ENCODE peak calls at places on chromosomes 3 and 15, in ten cellular contexts. A is breast epithelium, T is stomach, E is HCT116, V is K562, F is vagina, U is GM12892, K is transverse colon, Y is GM23338, G is esophagus muscularis mucosa. L is an unnamed sample.

GRCh38 chr3:88418219-88418618 is 268.5 kb downstream of the C3orf38 start:
- DNase-seq in Y (no peak), G (no peak), U (no peak), T (no peak), E (no peak), F (no peak), V (no peak), K (no peak), A (no peak), L (no peak)

GRCh38 chr3:17320266-17320665 is 422.2 kb downstream of the TBC1D5 start:
- DNase-seq in A (no peak), F (no peak), U (no peak), T (no peak), G (no peak), Y (no peak), E (no peak), V (no peak), K (no peak), L (no peak)

GRCh38 chr3:19543212-19543841 is 390.7 kb downstream of the EFHB start:
- DNase-seq in T (no peak), G (no peak), Y (peak; percentile 76), K (no peak), E (peak; percentile 1), A (no peak), U (no peak), V (no peak), F (no peak), L (peak; percentile 8)

GRCh38 chr3:49238274-49239127 is 38.5 kb downstream of the C3orf62 start:
- DNase-seq in A (no peak), K (peak; percentile 33), F (peak; percentile 90), V (peak; percentile 48), G (peak; percentile 93), U (no peak), E (no peak), Y (no peak), T (peak; percentile 25), L (no peak)

GRCh38 chr3:134445631-134446030 is 40.2 kb downstream of the ANAPC13 start:
- DNase-seq in Y (no peak), U (no peak), F (no peak), V (no peak), E (no peak), K (no peak), A (no peak), G (no peak), T (no peak), L (no peak)

GRCh38 chr3:29441422-29441821 is 160.6 kb downstream of the RBMS3 start:
- DNase-seq in A (no peak), G (no peak), F (no peak), T (no peak), Y (no peak), U (no peak), K (no peak), V (no peak), E (no peak), L (no peak)

GRCh38 chr3:44099566-44100297 is 142.0 kb upstream of the TOPAZ1 start:
- DNase-seq in G (peak; percentile 91), U (no peak), Y (no peak), E (no peak), F (no peak), V (no peak), A (no peak), T (no peak), K (no peak), L (no peak)

GRCh38 chr3:178129109-178129508 is 407.1 kb upstream of the KCNMB2 start:
- DNase-seq in T (no peak), A (no peak), G (no peak), V (no peak), Y (no peak), U (no peak), E (no peak), K (no peak), F (no peak), L (no peak)

GRCh38 chr3:20141841-20142240 is 44.2 kb downstream of the SGO1 start:
- DNase-seq in E (no peak), V (no peak), T (no peak), Y (peak; percentile 48), U (no peak), F (no peak), K (no peak), G (no peak), A (no peak), L (no peak)

GRCh38 chr3:106326941-106327765 is 458.3 kb upstream of the CBLB start:
- DNase-seq in A (no peak), V (no peak), T (no peak), G (no peak), U (no peak), E (no peak), K (no peak), Y (no peak), F (no peak), L (no peak)

GRCh38 chr3:109177888-109178287 is 41.4 kb downstream of the C3orf85 start:
- DNase-seq in K (no peak), E (no peak), U (no peak), A (no peak), F (no peak), T (no peak), Y (no peak), G (no peak), V (no peak), L (no peak)

GRCh38 chr3:133777807-133778568 is 27.6 kb upstream of the SRPRB start:
- DNase-seq in E (no peak), Y (no peak), K (no peak), U (no peak), A (no peak), T (no peak), F (no peak), V (no peak), G (no peak), L (no peak)

GRCh38 chr15:55770261-55770660 is 27.3 kb upstream of the PRTG start:
- DNase-seq in G (no peak), K (no peak), V (no peak), Y (no peak), A (no peak), E (no peak), U (no peak), T (no peak), F (no peak), L (no peak)

GRCh38 chr3:188900421-188900941 is 271.3 kb upstream of the TPRG1 start:
- DNase-seq in G (no peak), E (peak; percentile 69), F (no peak), A (peak; percentile 29), K (no peak), U (no peak), Y (no peak), T (no peak), V (no peak), L (peak; percentile 77)

GRCh38 chr3:8443829-8444791 is 57.5 kb upstream of the LMCD1 start:
- DNase-seq in F (no peak), E (peak; percentile 63), G (no peak), T (peak; percentile 94), U (no peak), K (peak; percentile 88), Y (peak; percentile 90), A (peak; percentile 94), V (no peak), L (peak; percentile 93)

GRCh38 chr3:187228740-187229139 is 31.5 kb downstream of the RTP1 start:
- DNase-seq in F (no peak), G (no peak), U (no peak), V (no peak), E (no peak), K (no peak), T (no peak), A (no peak), Y (no peak), L (no peak)

GRCh38 chr3:135531996-135532395 is 433.5 kb upstream of the PPP2R3A start:
- DNase-seq in F (no peak), V (no peak), T (no peak), A (no peak), G (peak; percentile 12), E (no peak), K (peak; percentile 33), U (no peak), Y (no peak), L (no peak)
- TF ChIP-seq POLR2AphosphoS5 in F (no peak), V (no peak), T (no peak), A (no peak), G (no peak), E (no peak), K (no peak), U (no peak), Y (no peak), L (no peak)

DNA sequence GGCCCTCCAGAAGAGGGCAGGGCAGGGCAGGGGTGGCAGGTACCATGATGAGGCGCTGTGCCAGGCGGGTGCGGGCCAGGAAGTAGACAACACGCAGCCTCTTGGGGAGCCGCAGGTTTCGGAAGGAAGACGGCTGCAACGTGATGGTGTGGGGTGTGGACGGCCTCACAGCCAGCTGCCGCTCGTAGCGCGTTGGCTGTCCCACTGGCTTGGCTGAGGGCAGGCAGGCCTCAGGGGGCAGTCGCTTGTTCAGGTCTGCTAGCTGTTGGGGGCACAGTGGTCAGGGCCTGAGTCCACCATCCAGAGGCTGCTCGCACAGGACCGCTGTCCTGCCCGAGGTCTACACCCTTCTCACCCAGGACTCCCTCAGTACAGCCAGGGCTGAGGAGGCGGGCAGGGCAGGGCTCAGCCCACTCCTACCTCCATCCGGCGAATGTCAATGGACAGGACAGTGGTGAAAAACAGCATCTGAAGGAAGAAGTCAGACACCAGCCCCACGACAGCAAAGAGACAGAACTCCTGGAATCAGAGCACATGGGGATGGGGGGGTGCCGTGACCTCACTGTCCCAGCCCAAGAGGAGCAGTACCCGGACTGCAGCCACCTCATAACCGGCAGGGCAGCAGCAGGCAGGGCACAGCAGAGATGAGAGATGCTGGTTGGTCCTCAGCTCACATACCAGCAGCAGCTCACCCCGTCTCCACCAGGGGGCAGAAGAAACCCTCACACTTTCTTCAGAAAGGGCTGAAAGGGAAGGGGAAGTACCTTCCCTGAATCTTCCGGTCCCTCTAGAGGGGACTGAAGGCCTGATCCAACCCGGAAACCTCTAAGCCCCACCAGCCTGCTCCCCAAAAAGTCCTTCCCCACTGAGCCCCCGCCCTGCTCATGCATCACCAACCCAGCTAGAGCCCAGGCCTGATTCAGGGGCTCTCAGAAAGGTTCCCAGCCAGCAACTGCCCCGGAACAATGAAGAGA is 40.0 kb downstream of the PTPN23 start:
- DNase-seq in K (peak; percentile 93), A (peak; percentile 84), T (peak; percentile 91), Y (peak; percentile 95), F (no peak), G (peak; percentile 96), E (peak; percentile 70), V (peak; percentile 90), U (peak; percentile 91), L (peak; percentile 77)
- TF ChIP-seq POLR2AphosphoS5 in K (no peak), A (peak; percentile 22), T (no peak), Y (no peak), F (peak; percentile 53), G (peak; percentile 12), E (no peak), V (no peak), U (no peak), L (no peak)

DNA sequence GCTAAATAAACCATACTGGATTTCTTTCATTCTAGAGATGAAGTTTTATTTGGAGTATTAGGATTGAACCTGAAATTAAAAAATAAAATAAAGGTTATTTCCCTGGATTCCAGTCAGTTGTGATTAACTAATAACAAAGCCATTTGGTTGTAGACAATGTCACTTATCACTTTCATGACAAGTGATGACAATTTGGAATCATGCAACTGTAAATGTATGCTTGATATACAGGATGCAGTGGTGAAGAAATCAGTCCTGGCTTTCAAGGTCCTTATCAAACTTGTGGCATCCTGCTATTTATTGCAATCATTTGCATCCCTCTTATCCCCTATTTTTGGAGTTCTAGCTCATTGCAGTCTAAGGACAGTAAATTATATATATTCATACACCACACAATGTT is 425.2 kb downstream of the CHL1 start:
- DNase-seq in K (no peak), E (no peak), G (no peak), T (no peak), U (no peak), V (no peak), A (no peak), F (no peak), Y (no peak), L (no peak)
- TF ChIP-seq POLR2AphosphoS5 in K (no peak), E (no peak), G (no peak), T (no peak), U (no peak), V (no peak), A (no peak), F (no peak), Y (no peak), L (no peak)

GRCh38 chr15:87144775-87145174 is 1065.1 kb downstream of the AGBL1 start:
- DNase-seq in G (no peak), K (no peak), T (no peak), E (no peak), V (no peak), U (no peak), A (no peak), F (no peak), Y (no peak), L (no peak)
- TF ChIP-seq POLR2AphosphoS5 in G (no peak), K (no peak), T (no peak), E (no peak), V (no peak), U (no peak), A (no peak), F (no peak), Y (no peak), L (no peak)